ENCODE peak calls at places on chromosomes 6 and 20, in seven cellular contexts. H is GM23248, F is HCT116, K is OCI-LY7, U is GM23338, G is PC-3, Z is hepatocyte. J is an unnamed sample.

GRCh38 chr6:83381949-83382348 is 48.9 kb downstream of the ME1 start:
- DNase-seq in H (no peak), F (no peak), K (no peak), U (no peak), G (no peak), Z (no peak), J (no peak)

GRCh38 chr20:57498425-57499400 is 26.2 kb downstream of the CTCFL start:
- DNase-seq in H (peak; percentile 50), F (peak; percentile 19), K (peak; percentile 70), U (peak; percentile 73), G (peak; percentile 67), Z (peak; percentile 41), J (peak; percentile 63)

GRCh38 chr6:21451546-21452013 is 142.0 kb upstream of the SOX4 start:
- DNase-seq in H (no peak), F (no peak), K (no peak), U (no peak), G (no peak), Z (no peak), J (no peak)

GRCh38 chr20:51373713-51374481 is 168.6 kb downstream of the NFATC2 start:
- DNase-seq in H (no peak), F (no peak), K (no peak), U (no peak), G (no peak), Z (peak; percentile 74), J (no peak)

GRCh38 chr6:43934183-43934802 is 164.3 kb downstream of the VEGFA start:
- DNase-seq in H (no peak), F (no peak), K (no peak), U (no peak), G (no peak), Z (no peak), J (no peak)

GRCh38 chr6:167577891-167578361 is 248.8 kb upstream of the AFDN start:
- DNase-seq in H (no peak), F (no peak), K (no peak), U (no peak), G (no peak), Z (no peak), J (no peak)

GRCh38 chr6:148934956-148935355 is 188.1 kb downstream of the UST start:
- DNase-seq in H (peak; percentile 49), F (no peak), K (no peak), U (no peak), G (no peak), Z (no peak), J (no peak)

GRCh38 chr6:88763160-88763559 is 200.3 kb downstream of the RNGTT start:
- DNase-seq in H (peak; percentile 14), F (no peak), K (peak; percentile 17), U (no peak), G (peak; percentile 41), Z (no peak), J (no peak)

GRCh38 chr6:26234421-26235239 is 130.4 kb upstream of the BTN3A2 start:
- DNase-seq in H (peak; percentile 78), F (no peak), K (peak; percentile 90), U (peak; percentile 85), G (peak; percentile 97), Z (peak; percentile 84), J (peak; percentile 80)

GRCh38 chr6:56787209-56787608 is 144.5 kb upstream of the DST start:
- DNase-seq in H (no peak), F (no peak), K (no peak), U (no peak), G (no peak), Z (no peak), J (no peak)

GRCh38 chr20:32155017-32155965 is 45.8 kb downstream of the TM9SF4 start:
- DNase-seq in H (peak; percentile 83), F (no peak), K (peak; percentile 57), U (peak; percentile 88), G (peak; percentile 73), Z (peak; percentile 71), J (peak; percentile 84)

GRCh38 chr20:39259010-39259803 is 297.1 kb downstream of the DHX35 start:
- DNase-seq in H (no peak), F (no peak), K (no peak), U (no peak), G (no peak), Z (peak; percentile 50), J (no peak)

GRCh38 chr20:34042286-34042685 is 48.6 kb downstream of the RALY start:
- DNase-seq in H (no peak), F (no peak), K (no peak), U (no peak), G (no peak), Z (no peak), J (no peak)

GRCh38 chr6:160163425-160163824 is 41.8 kb downstream of the SLC22A1 start:
- DNase-seq in H (no peak), F (no peak), K (no peak), U (no peak), G (no peak), Z (no peak), J (no peak)

GRCh38 chr6:160162167-160162566 is 40.6 kb downstream of the SLC22A1 start:
- DNase-seq in H (no peak), F (no peak), K (no peak), U (no peak), G (no peak), Z (no peak), J (no peak)

GRCh38 chr6:160160929-160161646 is 39.5 kb downstream of the SLC22A1 start:
- DNase-seq in H (no peak), F (no peak), K (no peak), U (no peak), G (no peak), Z (no peak), J (no peak)

GRCh38 chr6:160161647-160161986 is 40.0 kb downstream of the SLC22A1 start:
- DNase-seq in H (no peak), F (no peak), K (no peak), U (peak; percentile 18), G (no peak), Z (no peak), J (no peak)

GRCh38 chr6:160160450-160160849 is 38.8 kb downstream of the SLC22A1 start:
- DNase-seq in H (no peak), F (no peak), K (no peak), U (no peak), G (peak; percentile 55), Z (peak; percentile 58), J (no peak)
- H3K4me3 ChIP-seq in H (no peak overlapping the region), F (no peak overlapping the region), K (no peak overlapping the region), U (no peak overlapping the region), G (no peak overlapping the region), Z (no peak overlapping the region), J (no peak overlapping the region)

GRCh38 chr6:53679446-53679933 is 13.9 kb upstream of the KLHL31 start:
- DNase-seq in H (peak; percentile 73), F (peak; percentile 60), K (peak; percentile 20), U (peak; percentile 84), G (peak; percentile 59), Z (peak; percentile 37), J (no peak)
- TF ChIP-seq EZH2phosphoT487 in H (no peak), F (no peak), K (no peak), U (no peak), G (no peak), Z (no peak), J (no peak)

DNA sequence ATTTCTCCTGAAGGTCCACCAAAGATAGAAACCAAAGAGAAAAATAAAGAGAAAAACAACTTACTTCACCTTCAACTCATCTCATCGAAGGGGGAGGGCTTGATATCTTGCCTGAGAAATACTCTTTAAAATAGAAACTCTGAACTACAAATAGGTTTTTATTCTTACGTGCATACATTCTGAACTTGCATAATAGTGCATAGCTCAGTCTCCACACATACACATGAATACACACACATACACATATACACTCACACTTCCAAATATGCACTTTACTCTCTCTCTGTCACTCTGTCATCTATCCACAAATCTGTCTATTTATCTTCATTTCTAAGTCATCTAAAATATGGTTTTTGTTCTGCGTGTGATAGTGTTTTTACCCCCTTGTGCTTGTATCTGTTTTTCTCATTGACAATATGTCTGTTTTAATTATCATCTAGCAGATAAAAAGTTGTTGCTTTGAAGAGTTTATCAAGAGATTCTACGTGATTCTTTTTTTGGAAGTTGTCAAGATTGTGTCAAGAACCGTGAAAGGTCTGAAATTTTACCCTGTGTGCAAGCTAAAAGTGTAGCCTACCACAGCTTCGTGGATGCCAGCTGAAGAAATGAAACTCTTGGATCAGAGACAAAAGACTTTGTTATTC is 468.8 kb downstream of the EPM2A start:
- DNase-seq in H (no peak), F (no peak), K (no peak), U (no peak), G (no peak), Z (no peak), J (no peak)
- H3K4me3 ChIP-seq in H (no peak overlapping the region), F (no peak overlapping the region), K (no peak overlapping the region), U (no peak overlapping the region), G (no peak overlapping the region), Z (no peak overlapping the region), J (no peak overlapping the region)

GRCh38 chr6:7727150-7727950 is 1.5 kb downstream of the BMP6 start:
- DNase-seq in H (peak; percentile 53), F (no peak), K (peak; percentile 11), U (peak; percentile 55), G (peak; percentile 7), Z (peak; percentile 33), J (peak; percentile 73)

GRCh38 chr6:7727951-7728854 is 2.3 kb downstream of the BMP6 start:
- DNase-seq in H (peak; percentile 69), F (no peak), K (peak; percentile 22), U (peak; percentile 76), G (peak; percentile 22), Z (peak; percentile 18), J (peak; percentile 80)

GRCh38 chr6:7725412-7725811 is 487 bp upstream of the BMP6 start:
- DNase-seq in H (peak; percentile 38), F (no peak), K (no peak), U (no peak), G (no peak), Z (no peak), J (no peak)

GRCh38 chr6:7725849-7726415 is at the start of gene BMP6:
- DNase-seq in H (peak; percentile 96), F (peak; percentile 71), K (peak; percentile 69), U (peak; percentile 99), G (peak; percentile 91), Z (peak; percentile 93), J (peak; percentile 98)

DNA sequence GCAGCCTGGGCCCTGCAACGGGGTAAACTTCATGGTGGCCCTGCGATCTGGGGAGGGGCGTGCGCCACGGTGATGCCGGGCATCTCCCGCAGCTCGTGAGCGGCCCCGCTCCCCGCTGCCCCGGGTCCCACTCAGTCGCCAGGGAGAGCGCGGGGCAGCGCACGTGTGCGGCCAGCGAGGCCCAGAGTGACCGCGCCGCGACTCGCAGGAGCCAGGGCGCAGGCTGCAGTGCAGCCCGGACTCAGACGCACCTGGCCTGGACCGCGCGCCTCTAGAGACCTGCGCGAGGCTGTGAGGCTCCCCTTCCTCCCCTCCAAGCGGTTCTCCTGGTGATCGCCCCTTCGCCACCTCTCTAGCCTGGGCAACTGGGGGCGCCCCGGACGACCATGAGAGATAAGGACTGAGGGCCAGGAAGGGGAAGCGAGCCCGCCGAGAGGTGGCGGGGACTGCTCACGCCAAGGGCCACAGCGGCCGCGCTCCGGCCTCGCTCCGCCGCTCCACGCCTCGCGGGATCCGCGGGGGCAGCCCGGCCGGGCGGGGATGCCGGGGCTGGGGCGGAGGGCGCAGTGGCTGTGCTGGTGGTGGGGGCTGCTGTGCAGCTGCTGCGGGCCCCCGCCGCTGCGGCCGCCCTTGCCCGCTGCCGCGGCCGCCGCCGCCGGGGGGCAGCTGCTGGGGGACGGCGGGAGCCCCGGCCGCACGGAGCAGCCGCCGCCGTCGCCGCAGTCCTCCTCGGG is 684 bp downstream of the BMP6 start:
- DNase-seq in H (peak; percentile 47), F (no peak), K (peak; percentile 19), U (peak; percentile 65), G (peak; percentile 19), Z (peak; percentile 14), J (peak; percentile 66)
- TF ChIP-seq EZH2phosphoT487 in H (no peak), F (no peak), K (peak; percentile 43), U (peak; percentile 77), G (peak; percentile 60), Z (no peak), J (peak; percentile 59)